ENCODE peak calls at places on chromosomes 2 and 18, in six cellular contexts. One of them, this sample, is unnamed.
A peak's percentile ranks its signal among the peaks of the same experiment; 100 is the strongest.

GRCh38 chr2:227748079-227748478 is 2.4 kb downstream of the SCYGR8 start:
- DNase-seq in IMR-90: no peak
- DNase-seq in H1: peak; percentile 82
- DNase-seq in H9: peak; percentile 73
- DNase-seq in mesenchymal stem cell: no peak
- DNase-seq in trophoblast cell: peak; percentile 38
- DNase-seq in this sample: no peak

GRCh38 chr2:197298609-197299008 is 12.0 kb downstream of the ANKRD44 start:
- DNase-seq in IMR-90: no peak
- DNase-seq in H1: no peak
- DNase-seq in H9: no peak
- DNase-seq in mesenchymal stem cell: no peak
- DNase-seq in trophoblast cell: no peak
- DNase-seq in this sample: no peak

GRCh38 chr2:216721141-216721540 is 25.8 kb upstream of the IGFBP5 start:
- DNase-seq in IMR-90: no peak
- DNase-seq in H1: no peak
- DNase-seq in H9: no peak
- DNase-seq in mesenchymal stem cell: no peak
- DNase-seq in trophoblast cell: no peak
- DNase-seq in this sample: no peak

GRCh38 chr2:197159681-197160211 is 150.8 kb downstream of the ANKRD44 start:
- DNase-seq in IMR-90: peak; percentile 85
- DNase-seq in H1: no peak
- DNase-seq in H9: no peak
- DNase-seq in mesenchymal stem cell: peak; percentile 83
- DNase-seq in trophoblast cell: no peak
- DNase-seq in this sample: no peak

GRCh38 chr2:213411582-213412289 is 127.5 kb downstream of the SPAG16 start:
- DNase-seq in IMR-90: no peak
- DNase-seq in H1: no peak
- DNase-seq in H9: no peak
- DNase-seq in mesenchymal stem cell: no peak
- DNase-seq in trophoblast cell: no peak
- DNase-seq in this sample: no peak

GRCh38 chr18:36655074-36655473 is 173.7 kb downstream of the TPGS2 start:
- DNase-seq in IMR-90: no peak
- DNase-seq in H1: no peak
- DNase-seq in H9: no peak
- DNase-seq in mesenchymal stem cell: no peak
- DNase-seq in trophoblast cell: no peak
- DNase-seq in this sample: no peak

GRCh38 chr2:9753276-9753600 is 90.0 kb upstream of the TAF1B start:
- DNase-seq in IMR-90: peak; percentile 91
- DNase-seq in H1: no peak
- DNase-seq in H9: no peak
- DNase-seq in mesenchymal stem cell: peak; percentile 85
- DNase-seq in trophoblast cell: peak; percentile 64
- DNase-seq in this sample: no peak

GRCh38 chr2:5725794-5726463 is 33.7 kb downstream of the SOX11 start:
- DNase-seq in IMR-90: no peak
- DNase-seq in H1: peak; percentile 85
- DNase-seq in H9: peak; percentile 95
- DNase-seq in mesenchymal stem cell: peak; percentile 12
- DNase-seq in trophoblast cell: no peak
- DNase-seq in this sample: peak; percentile 91

GRCh38 chr2:9336534-9337354 is 86.6 kb downstream of the ITGB1BP1 start:
- DNase-seq in IMR-90: peak; percentile 97
- DNase-seq in H1: no peak
- DNase-seq in H9: no peak
- DNase-seq in mesenchymal stem cell: peak; percentile 91
- DNase-seq in trophoblast cell: no peak
- DNase-seq in this sample: no peak

GRCh38 chr2:55109219-55109891 is 59.1 kb upstream of the RTN4 start:
- DNase-seq in IMR-90: peak; percentile 92
- DNase-seq in H1: no peak
- DNase-seq in H9: no peak
- DNase-seq in mesenchymal stem cell: peak; percentile 93
- DNase-seq in trophoblast cell: no peak
- DNase-seq in this sample: no peak

GRCh38 chr2:236449167-236449586 is 120.4 kb upstream of the ACKR3 start:
- DNase-seq in IMR-90: no peak
- DNase-seq in H1: no peak
- DNase-seq in H9: no peak
- DNase-seq in mesenchymal stem cell: no peak
- DNase-seq in trophoblast cell: no peak
- DNase-seq in this sample: no peak

GRCh38 chr2:58539973-58540372 is 298.8 kb upstream of the FANCL start:
- DNase-seq in IMR-90: no peak
- DNase-seq in H1: no peak
- DNase-seq in H9: no peak
- DNase-seq in mesenchymal stem cell: peak; percentile 40
- DNase-seq in trophoblast cell: no peak
- DNase-seq in this sample: peak; percentile 52

GRCh38 chr2:73000808-73001570 is 70.5 kb downstream of the SFXN5 start:
- DNase-seq in IMR-90: no peak
- DNase-seq in H1: no peak
- DNase-seq in H9: peak; percentile 15
- DNase-seq in mesenchymal stem cell: no peak
- DNase-seq in trophoblast cell: no peak
- DNase-seq in this sample: no peak

GRCh38 chr18:24992491-24992890 is 359.5 kb downstream of the ZNF521 start:
- DNase-seq in IMR-90: peak; percentile 55
- DNase-seq in H1: no peak
- DNase-seq in H9: no peak
- DNase-seq in mesenchymal stem cell: no peak
- DNase-seq in trophoblast cell: no peak
- DNase-seq in this sample: no peak

GRCh38 chr18:71902482-71902881 is 641.7 kb downstream of the CBLN2 start:
- DNase-seq in IMR-90: no peak
- DNase-seq in H1: no peak
- DNase-seq in H9: no peak
- DNase-seq in mesenchymal stem cell: no peak
- DNase-seq in trophoblast cell: no peak
- DNase-seq in this sample: no peak

GRCh38 chr2:177758591-177759371 is 313.8 kb downstream of the PDE11A start:
- DNase-seq in IMR-90: peak; percentile 42
- DNase-seq in H1: peak; percentile 62
- DNase-seq in H9: peak; percentile 56
- DNase-seq in mesenchymal stem cell: peak; percentile 85
- DNase-seq in trophoblast cell: no peak
- DNase-seq in this sample: peak; percentile 64

GRCh38 chr2:210961249-210961648 is 404.9 kb downstream of the CPS1 start:
- DNase-seq in IMR-90: no peak
- DNase-seq in H1: no peak
- DNase-seq in H9: no peak
- DNase-seq in mesenchymal stem cell: no peak
- DNase-seq in trophoblast cell: no peak
- DNase-seq in this sample: no peak

GRCh38 chr2:113078350-113078839 is 10.6 kb downstream of the IL1F10 start:
- DNase-seq in IMR-90: no peak
- DNase-seq in H1: no peak
- DNase-seq in H9: no peak
- DNase-seq in mesenchymal stem cell: no peak
- DNase-seq in trophoblast cell: no peak
- DNase-seq in this sample: no peak

GRCh38 chr2:239158641-239159475 is 242.0 kb downstream of the HDAC4 start:
- DNase-seq in IMR-90: no peak
- DNase-seq in H1: no peak
- DNase-seq in H9: peak; percentile 32
- DNase-seq in mesenchymal stem cell: no peak
- DNase-seq in trophoblast cell: peak; percentile 3
- DNase-seq in this sample: no peak

GRCh38 chr2:61135510-61135909 is 26.5 kb upstream of the C2orf74 start:
- DNase-seq in IMR-90: peak; percentile 57
- DNase-seq in H1: no peak
- DNase-seq in H9: no peak
- DNase-seq in mesenchymal stem cell: peak; percentile 46
- DNase-seq in trophoblast cell: no peak
- DNase-seq in this sample: no peak

GRCh38 chr2:214410128-214410775 is 602 bp upstream of the VWC2L start:
- DNase-seq in IMR-90: no peak
- DNase-seq in H1: no peak
- DNase-seq in H9: no peak
- DNase-seq in mesenchymal stem cell: no peak
- DNase-seq in trophoblast cell: no peak
- DNase-seq in this sample: no peak

GRCh38 chr2:238970553-238971081 is 122.7 kb downstream of the TWIST2 start:
- DNase-seq in IMR-90: peak; percentile 63
- DNase-seq in H1: peak; percentile 88
- DNase-seq in H9: peak; percentile 89
- DNase-seq in mesenchymal stem cell: peak; percentile 55
- DNase-seq in trophoblast cell: peak; percentile 59
- DNase-seq in this sample: peak; percentile 50

GRCh38 chr2:43198263-43198662 is 28.1 kb downstream of the ZFP36L2 start:
- DNase-seq in IMR-90: no peak
- DNase-seq in H1: no peak
- DNase-seq in H9: no peak
- DNase-seq in mesenchymal stem cell: no peak
- DNase-seq in trophoblast cell: no peak
- DNase-seq in this sample: no peak

GRCh38 chr2:74762789-74763188 is 71.1 kb upstream of the HK2 start:
- DNase-seq in IMR-90: no peak
- DNase-seq in H1: no peak
- DNase-seq in H9: no peak
- DNase-seq in mesenchymal stem cell: no peak
- DNase-seq in trophoblast cell: no peak
- DNase-seq in this sample: no peak

GRCh38 chr2:74763962-74764428 is 69.9 kb upstream of the HK2 start:
- DNase-seq in IMR-90: no peak
- DNase-seq in H1: no peak
- DNase-seq in H9: no peak
- DNase-seq in mesenchymal stem cell: peak; percentile 13
- DNase-seq in trophoblast cell: no peak
- DNase-seq in this sample: no peak

GRCh38 chr2:74756356-74756890 is 77.5 kb upstream of the HK2 start:
- DNase-seq in IMR-90: peak; percentile 22
- DNase-seq in H1: no peak
- DNase-seq in H9: no peak
- DNase-seq in mesenchymal stem cell: peak; percentile 28
- DNase-seq in trophoblast cell: no peak
- DNase-seq in this sample: no peak

GRCh38 chr2:74760875-74761630 is 72.9 kb upstream of the HK2 start:
- DNase-seq in IMR-90: no peak
- DNase-seq in H1: no peak
- DNase-seq in H9: no peak
- DNase-seq in mesenchymal stem cell: no peak
- DNase-seq in trophoblast cell: no peak
- DNase-seq in this sample: no peak

GRCh38 chr2:74759991-74760390 is 73.9 kb upstream of the HK2 start:
- DNase-seq in IMR-90: peak; percentile 34
- DNase-seq in H1: no peak
- DNase-seq in H9: no peak
- DNase-seq in mesenchymal stem cell: no peak
- DNase-seq in trophoblast cell: no peak
- DNase-seq in this sample: no peak
- H2BK5ac ChIP-seq in IMR-90: peak overlapping the region; percentile 9
- H2BK5ac ChIP-seq in H1: no peak overlapping the region
- H2BK5ac ChIP-seq in H9: no peak overlapping the region
- H2BK5ac ChIP-seq in mesenchymal stem cell: no peak overlapping the region
- H2BK5ac ChIP-seq in trophoblast cell: no peak overlapping the region
- H2BK5ac ChIP-seq in this sample: no peak overlapping the region

GRCh38 chr2:27961997-27962396 is 71.5 kb downstream of the BABAM2 start:
- DNase-seq in IMR-90: peak; percentile 67
- DNase-seq in H1: no peak
- DNase-seq in H9: no peak
- DNase-seq in mesenchymal stem cell: peak; percentile 22
- DNase-seq in trophoblast cell: peak; percentile 12
- DNase-seq in this sample: no peak
- H3K4me2 ChIP-seq in IMR-90: no peak overlapping the region
- H3K4me2 ChIP-seq in H1: no peak overlapping the region
- H3K4me2 ChIP-seq in H9: no peak overlapping the region
- H3K4me2 ChIP-seq in mesenchymal stem cell: no peak overlapping the region
- H3K4me2 ChIP-seq in trophoblast cell: no peak overlapping the region
- H3K4me2 ChIP-seq in this sample: no peak overlapping the region

DNA sequence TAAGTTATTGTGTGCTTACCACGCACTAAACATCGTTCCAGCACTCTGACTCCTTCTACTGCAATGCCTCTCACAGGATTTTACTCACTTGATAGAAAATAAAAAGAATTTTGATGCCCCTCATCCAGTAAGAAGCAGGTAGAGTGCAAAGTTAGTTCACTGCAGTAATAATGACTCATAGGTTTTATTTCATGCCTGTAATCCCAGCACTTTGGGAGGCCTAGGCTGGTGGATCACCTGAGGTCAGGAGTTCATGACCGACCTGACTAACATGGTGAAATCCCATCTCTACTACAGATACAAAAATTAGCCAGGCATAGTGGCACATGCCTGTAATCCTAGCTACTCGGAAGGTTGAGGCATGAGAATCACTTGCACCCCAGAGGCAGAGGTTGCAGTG is 190.6 kb downstream of the RAD51AP2 start:
- DNase-seq in IMR-90: no peak
- DNase-seq in H1: no peak
- DNase-seq in H9: no peak
- DNase-seq in mesenchymal stem cell: no peak
- DNase-seq in trophoblast cell: no peak
- DNase-seq in this sample: no peak
- H4K91ac ChIP-seq in IMR-90: no peak overlapping the region
- H4K91ac ChIP-seq in H1: no peak overlapping the region
- H4K91ac ChIP-seq in H9: no peak overlapping the region
- H4K91ac ChIP-seq in mesenchymal stem cell: no peak overlapping the region
- H4K91ac ChIP-seq in trophoblast cell: no peak overlapping the region
- H4K91ac ChIP-seq in this sample: no peak overlapping the region

GRCh38 chr18:45326505-45326904 is 288.8 kb upstream of the SLC14A2 start:
- DNase-seq in IMR-90: no peak
- DNase-seq in H1: no peak
- DNase-seq in H9: no peak
- DNase-seq in mesenchymal stem cell: no peak
- DNase-seq in trophoblast cell: no peak
- DNase-seq in this sample: no peak

GRCh38 chr18:45325791-45326190 is 289.5 kb upstream of the SLC14A2 start:
- DNase-seq in IMR-90: no peak
- DNase-seq in H1: no peak
- DNase-seq in H9: no peak
- DNase-seq in mesenchymal stem cell: no peak
- DNase-seq in trophoblast cell: no peak
- DNase-seq in this sample: peak; percentile 11

GRCh38 chr18:45328762-45329161 is 286.5 kb upstream of the SLC14A2 start:
- DNase-seq in IMR-90: no peak
- DNase-seq in H1: no peak
- DNase-seq in H9: no peak
- DNase-seq in mesenchymal stem cell: no peak
- DNase-seq in trophoblast cell: no peak
- DNase-seq in this sample: no peak

GRCh38 chr18:45330170-45330594 is 285.1 kb upstream of the SLC14A2 start:
- DNase-seq in IMR-90: no peak
- DNase-seq in H1: no peak
- DNase-seq in H9: no peak
- DNase-seq in mesenchymal stem cell: no peak
- DNase-seq in trophoblast cell: no peak
- DNase-seq in this sample: no peak

DNA sequence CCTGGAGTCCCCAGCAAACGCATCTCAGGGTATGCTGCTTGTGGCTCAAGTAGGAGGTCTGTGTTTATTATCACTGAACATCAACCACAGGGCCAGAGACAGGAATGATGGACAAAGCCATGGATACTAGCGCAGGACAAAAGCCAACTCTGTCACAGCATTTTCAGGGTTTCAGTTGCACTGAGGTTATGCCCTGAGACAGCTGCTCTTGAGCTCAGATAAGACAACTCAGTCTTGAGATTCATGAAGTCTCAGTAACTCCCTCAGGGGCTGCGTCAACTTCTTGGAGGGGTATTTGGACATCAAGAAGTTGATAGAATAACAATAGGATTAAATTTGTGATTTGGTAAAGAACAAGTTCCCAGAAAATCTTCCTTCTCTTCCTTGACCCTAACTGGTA is 287.0 kb upstream of the SLC14A2 start:
- DNase-seq in IMR-90: no peak
- DNase-seq in H1: no peak
- DNase-seq in H9: no peak
- DNase-seq in mesenchymal stem cell: no peak
- DNase-seq in trophoblast cell: no peak
- DNase-seq in this sample: no peak
- H2BK5ac ChIP-seq in IMR-90: no peak overlapping the region
- H2BK5ac ChIP-seq in H1: no peak overlapping the region
- H2BK5ac ChIP-seq in H9: no peak overlapping the region
- H2BK5ac ChIP-seq in mesenchymal stem cell: no peak overlapping the region
- H2BK5ac ChIP-seq in trophoblast cell: no peak overlapping the region
- H2BK5ac ChIP-seq in this sample: no peak overlapping the region

This sample was measured in neuronal stem cell.